ENCODE peak calls at places on chromosomes 5 and 9, in four cellular contexts. Z is AG09309, C is GM04504, O is T follicular helper cell. I is an unnamed sample.

GRCh38 chr9:79651251-79651795 is 79.6 kb downstream of the TLE4 start:
- DNase-seq in O (no peak), C (no peak), Z (no peak), I (no peak)

GRCh38 chr5:107669543-107670027 is 1.2 kb downstream of the EFNA5 start:
- DNase-seq in Z (no peak), O (no peak), C (peak), I (peak)

GRCh38 chr9:130970052-130970451 is 31.0 kb upstream of the FIBCD1 start:
- DNase-seq in Z (no peak), O (no peak), C (no peak), I (no peak)

GRCh38 chr5:157215826-157216167 is 35.2 kb downstream of the ITK start:
- DNase-seq in C (no peak), Z (no peak), O (no peak), I (no peak)

GRCh38 chr5:150139334-150139733 is 16.3 kb downstream of the PDGFRB start:
- DNase-seq in O (no peak), C (no peak), Z (no peak), I (no peak)

GRCh38 chr5:172595591-172596455 is 45.2 kb upstream of the NEURL1B start:
- DNase-seq in O (no peak), C (no peak), Z (no peak), I (no peak)

GRCh38 chr5:167725741-167726140 is 565.7 kb upstream of the WWC1 start:
- DNase-seq in O (no peak), C (no peak), Z (no peak), I (no peak)

GRCh38 chr5:94276056-94276455 is 342.3 kb downstream of the KIAA0825 start:
- DNase-seq in O (no peak), Z (no peak), C (no peak), I (no peak)

GRCh38 chr5:151072234-151073025 is 8.4 kb downstream of the TNIP1 start:
- DNase-seq in Z (no peak), O (no peak), C (no peak), I (no peak)

GRCh38 chr9:83167126-83167525 is 104.2 kb upstream of the RASEF start:
- DNase-seq in Z (no peak), C (no peak), O (no peak), I (no peak)

GRCh38 chr5:119570935-119571334 is 58.4 kb upstream of the FAM170A start:
- DNase-seq in O (no peak), Z (no peak), C (no peak), I (no peak)

GRCh38 chr5:141681695-141682641 is at the start of gene ARAP3:
- DNase-seq in Z (no peak), O (no peak), C (peak), I (no peak)

GRCh38 chr9:34989946-34990635 is 546 bp downstream of the DNAJB5 start:
- DNase-seq in Z (no peak), C (no peak), O (no peak), I (no peak)

GRCh38 chr9:113958556-113958955 is 82.4 kb downstream of the ZNF618 start:
- DNase-seq in Z (no peak), C (no peak), O (no peak), I (no peak)

GRCh38 chr9:133114886-133115603 is 6.0 kb downstream of the RALGDS start:
- DNase-seq in O (no peak), C (no peak), Z (no peak), I (no peak)

GRCh38 chr9:112728401-112728800 is 10.5 kb upstream of the INIP start:
- DNase-seq in C (no peak), Z (no peak), O (no peak), I (no peak)

GRCh38 chr9:20297646-20298084 is 324.6 kb downstream of the MLLT3 start:
- DNase-seq in O (no peak), C (no peak), Z (peak), I (no peak)

GRCh38 chr9:28445211-28445610 is 871.9 kb upstream of the C9orf72 start:
- DNase-seq in O (no peak), Z (no peak), C (no peak), I (no peak)

GRCh38 chr9:21873540-21874221 is 71.2 kb downstream of the MTAP start:
- DNase-seq in O (no peak), Z (no peak), C (peak), I (no peak)

GRCh38 chr9:137083418-137084004 is 3.3 kb upstream of the MAN1B1 start:
- DNase-seq in Z (peak), O (no peak), C (peak), I (no peak)

GRCh38 chr5:54547711-54548250 is 30.2 kb downstream of the SNX18 start:
- DNase-seq in C (peak), Z (peak), O (no peak), I (no peak)

GRCh38 chr5:148844433-148845279 is 18.2 kb downstream of the ADRB2 start:
- DNase-seq in Z (no peak), O (no peak), C (no peak), I (no peak)

GRCh38 chr5:16963821-16964220 is 27.7 kb upstream of the MYO10 start:
- DNase-seq in C (no peak), Z (no peak), O (no peak), I (no peak)

GRCh38 chr5:151961557-151961956 is 36.9 kb upstream of the GLRA1 start:
- DNase-seq in O (no peak), C (no peak), Z (no peak), I (no peak)

GRCh38 chr5:178074266-178074952 is 38.9 kb upstream of the N4BP3 start:
- DNase-seq in C (no peak), Z (no peak), O (no peak), I (no peak)

GRCh38 chr9:19050637-19051591 is 1.7 kb downstream of the RRAGA start:
- DNase-seq in Z (no peak), O (no peak), C (no peak), I (no peak)

GRCh38 chr9:134434896-134435506 is 108.7 kb downstream of the RXRA start:
- DNase-seq in Z (peak), C (peak), O (no peak), I (peak)

GRCh38 chr9:112065781-112066606 is 109.1 kb downstream of the SUSD1 start:
- DNase-seq in O (no peak), Z (no peak), C (no peak), I (no peak)

GRCh38 chr5:142428773-142429473 is 104.1 kb upstream of the SPRY4 start:
- DNase-seq in O (no peak), C (no peak), Z (no peak), I (no peak)

GRCh38 chr5:1471997-1472963 is 27.0 kb upstream of the SLC6A3 start:
- DNase-seq in C (no peak), Z (no peak), O (no peak), I (no peak)

GRCh38 chr5:122392844-122393243 is 80.8 kb downstream of the SNCAIP start:
- DNase-seq in C (peak), Z (peak), O (no peak), I (no peak)

GRCh38 chr9:134936762-134937555 is 19.2 kb upstream of the FCN1 start:
- DNase-seq in C (no peak), Z (no peak), O (no peak), I (no peak)

GRCh38 chr5:151082976-151083651 is 2.3 kb upstream of the TNIP1 start:
- DNase-seq in Z (no peak), O (peak), C (no peak), I (no peak)

I was measured in amygdala.